ENCODE peak calls at places on chromosomes 11 and 22, in four cellular contexts. A is PC-9, N is colonic mucosa, B is heart right ventricle. E is an unnamed sample. For H3K27me3 and H3K36me3, the result is how much of the 10 kb centered on the place peaks cover.

GRCh38 chr11:63472372-63472771 is 18.6 kb downstream of the PLAAT5 start:
- DNase-seq in A (no peak), N (no peak), B (no peak), E (no peak)

GRCh38 chr11:83835423-83835822 is 549.3 kb upstream of the CCDC90B start:
- DNase-seq in A (no peak), N (no peak), B (no peak), E (no peak)

GRCh38 chr11:126464796-126465195 is 109.3 kb downstream of the ST3GAL4 start:
- DNase-seq in A (no peak), N (no peak), B (no peak), E (no peak)

GRCh38 chr11:69122642-69123431 is 32.9 kb upstream of the SMIM38 start:
- DNase-seq in A (peak), N (peak), B (peak), E (peak)

GRCh38 chr11:67438121-67438902 is 830 bp upstream of the PTPRCAP start:
- DNase-seq in A (no peak), N (no peak), B (no peak), E (no peak)

GRCh38 chr22:22061085-22062077 is 78.8 kb upstream of the TOP3B start:
- DNase-seq in A (no peak), N (no peak), B (peak), E (no peak)

GRCh38 chr22:37601540-37602442 is 6.8 kb upstream of the GGA1 start:
- DNase-seq in A (peak), N (peak), B (no peak), E (peak)

GRCh38 chr11:128269466-128269865 is 317.9 kb downstream of the ETS1 start:
- DNase-seq in A (no peak), N (no peak), B (no peak), E (no peak)

GRCh38 chr11:62001450-62002178 is 34.2 kb upstream of the FTH1 start:
- DNase-seq in A (no peak), N (peak), B (no peak), E (peak)

GRCh38 chr11:57248780-57249383 is 11.8 kb upstream of the APLNR start:
- DNase-seq in A (peak), N (peak), B (peak), E (peak)

GRCh38 chr11:94649254-94649653 is 82.1 kb downstream of the PIWIL4 start:
- DNase-seq in A (no peak), N (no peak), B (no peak), E (no peak)

GRCh38 chr11:94678236-94678635 is 89.9 kb upstream of the AMOTL1 start:
- DNase-seq in A (peak), N (no peak), B (no peak), E (no peak)

GRCh38 chr11:93476796-93477195 is 66.4 kb downstream of the SMCO4 start:
- DNase-seq in A (no peak), N (no peak), B (no peak), E (no peak)

GRCh38 chr11:1868056-1868635 is 15.3 kb downstream of the LSP1 start:
- DNase-seq in A (no peak), N (no peak), B (no peak), E (no peak)

GRCh38 chr11:102237096-102237735 is 80.1 kb upstream of the BIRC3 start:
- DNase-seq in A (no peak), N (no peak), B (no peak), E (no peak)

GRCh38 chr11:17588166-17588565 is 41.1 kb downstream of the OTOG start:
- DNase-seq in A (no peak), N (no peak), B (no peak), E (no peak)

DNA sequence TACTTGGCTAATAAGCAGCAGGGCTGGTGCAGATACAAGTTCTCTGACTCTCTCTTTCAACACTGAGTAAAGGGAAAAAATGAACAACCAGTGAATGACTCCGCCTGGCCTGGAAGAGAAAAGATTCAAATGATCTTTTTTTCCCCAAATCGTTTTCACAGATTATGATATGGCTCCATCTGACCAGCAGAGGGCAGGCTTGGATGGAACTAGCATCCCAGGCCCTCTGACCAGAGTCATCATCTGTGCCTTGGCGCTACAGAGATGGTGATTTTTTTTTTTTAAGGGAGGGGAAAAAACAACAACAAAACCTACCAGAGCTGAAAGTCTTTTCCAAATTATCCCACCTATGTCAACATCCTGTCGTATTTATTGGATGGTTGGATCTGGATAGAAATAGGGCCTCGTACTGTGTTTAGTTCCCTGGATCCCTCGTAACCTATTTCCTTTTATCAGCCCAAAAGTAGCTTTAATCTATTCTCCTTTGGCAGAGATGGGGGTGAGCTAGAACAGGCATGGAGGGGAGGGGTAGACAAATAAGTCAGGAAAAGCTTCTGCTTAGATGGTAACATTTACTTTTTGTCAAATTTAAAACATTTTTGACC is 69.7 kb downstream of the PRSS23 start:
- DNase-seq in A (peak), N (peak), B (peak), E (peak)
- H3K4me3 ChIP-seq in A (no peak), N (no peak), B (no peak), E (no peak)

GRCh38 chr11:64710418-64711137 is 12.4 kb downstream of the NRXN2 start:
- DNase-seq in A (no peak), N (no peak), B (no peak), E (no peak)

GRCh38 chr11:64703048-64703447 is 19.9 kb downstream of the NRXN2 start:
- DNase-seq in A (no peak), N (no peak), B (no peak), E (no peak)

GRCh38 chr11:64711138-64711943 is 11.7 kb downstream of the NRXN2 start:
- DNase-seq in A (no peak), N (no peak), B (no peak), E (peak)

GRCh38 chr11:64705501-64705900 is 17.5 kb downstream of the NRXN2 start:
- DNase-seq in A (no peak), N (no peak), B (no peak), E (no peak)
- H3K27me3 ChIP-seq in A (under half), N (under half), B (under half), E (under half)

GRCh38 chr11:44609783-44610155 is 44.3 kb downstream of the CD82 start:
- DNase-seq in A (no peak), N (no peak), B (no peak), E (no peak)
- H3K36me3 ChIP-seq in A (under half), N (under half), B (under half), E (under half)

GRCh38 chr22:18048041-18048440 is 23.7 kb upstream of the MICAL3 start:
- DNase-seq in A (no peak), N (no peak), B (no peak), E (no peak)
- H3K4me3 ChIP-seq in A (no peak), N (no peak), B (peak), E (no peak)